ENCODE peak calls at places on chromosome 16, in seven cellular contexts. H is stimulated activated CD4-positive, alpha-beta T cell treated with anti-CD3 and anti-CD28 coated beads, Interleukin-4, amount 100 ng/mL, for 48 hours; P is aorta; Z is NCI-H345; A is body of pancreas; S is NCI-H1436 treated with DMSO at 0.1 percent for 48 hours; M is tibial artery. V is an unnamed sample.

GRCh38 chr16:71489122-71489521 is at the start of gene ZNF19:
- DNase-seq in A (no peak), H (no peak), M (no peak), P (no peak), S (no peak), Z (no peak), V (no peak)

GRCh38 chr16:85436636-85437160 is 176.4 kb upstream of the GSE1 start:
- DNase-seq in Z (no peak), H (no peak), P (peak), A (peak), S (no peak), M (no peak), V (no peak)

GRCh38 chr16:56995136-56995805 is 5.9 kb downstream of the NLRC5 start:
- DNase-seq in A (no peak), P (peak), S (no peak), M (no peak), Z (no peak), H (no peak), V (no peak)

GRCh38 chr16:2204727-2205103 is 539 bp upstream of the MLST8 start:
- DNase-seq in M (no peak), Z (no peak), A (no peak), P (no peak), H (no peak), S (no peak), V (no peak)

GRCh38 chr16:26816266-26816665 is 250.5 kb upstream of the C16orf82 start:
- DNase-seq in H (no peak), Z (no peak), S (no peak), M (no peak), A (no peak), P (no peak), V (no peak)

GRCh38 chr16:21001262-21001661 is 100.7 kb downstream of the LYRM1 start:
- DNase-seq in M (no peak), Z (no peak), H (peak), P (no peak), A (peak), S (no peak), V (no peak)

GRCh38 chr16:30934827-30935557 is 11.6 kb downstream of the FBXL19 start:
- DNase-seq in Z (no peak), P (no peak), H (no peak), M (no peak), S (no peak), A (peak), V (peak)

GRCh38 chr16:67543036-67543435 is 14.4 kb downstream of the RIPOR1 start:
- DNase-seq in M (peak), P (no peak), S (no peak), H (no peak), Z (no peak), A (no peak), V (no peak)

GRCh38 chr16:1280783-1281182 is 24.9 kb downstream of the TPSD1 start:
- DNase-seq in Z (no peak), P (no peak), S (no peak), M (no peak), H (no peak), A (no peak), V (no peak)

GRCh38 chr16:10558305-10558704 is 22.1 kb downstream of the EMP2 start:
- DNase-seq in P (no peak), Z (no peak), M (peak), S (no peak), A (no peak), H (no peak), V (no peak)

GRCh38 chr16:52318259-52319008 is 228.5 kb downstream of the TOX3 start:
- DNase-seq in S (no peak), Z (peak), P (no peak), M (no peak), A (no peak), H (no peak), V (no peak)

GRCh38 chr16:72285728-72286127 is 113.8 kb upstream of the PMFBP1 start:
- DNase-seq in S (no peak), Z (no peak), P (no peak), A (no peak), H (no peak), M (no peak), V (no peak)

GRCh38 chr16:12395266-12395665 is 408.4 kb downstream of the CPPED1 start:
- DNase-seq in H (no peak), M (no peak), A (peak), Z (no peak), P (no peak), S (no peak), V (no peak)

GRCh38 chr16:9970796-9971195 is 211.4 kb downstream of the GRIN2A start:
- DNase-seq in Z (no peak), H (no peak), P (no peak), S (no peak), M (no peak), A (no peak), V (no peak)

GRCh38 chr16:4852221-4852872 is 5.1 kb downstream of the UBN1 start:
- DNase-seq in S (no peak), M (no peak), Z (no peak), P (no peak), A (no peak), H (no peak), V (no peak)

GRCh38 chr16:29316673-29317237 is 89.8 kb downstream of the NPIPB11 start:
- DNase-seq in H (no peak), Z (peak), S (no peak), M (peak), P (peak), A (peak), V (no peak)

GRCh38 chr16:24955975-24956731 is 59.0 kb downstream of the ARHGAP17 start:
- DNase-seq in Z (no peak), S (no peak), P (no peak), M (no peak), H (no peak), A (no peak), V (no peak)

GRCh38 chr16:68416057-68417046 is 32.0 kb downstream of the SMPD3 start:
- DNase-seq in S (peak), M (peak), P (no peak), H (no peak), Z (peak), A (peak), V (no peak)

GRCh38 chr16:53913082-53913870 is 209.3 kb downstream of the FTO start:
- DNase-seq in M (no peak), A (peak), Z (peak), P (no peak), S (no peak), H (no peak), V (no peak)

GRCh38 chr16:29775742-29776408 is 2.2 kb upstream of the ZG16 start:
- DNase-seq in Z (no peak), A (no peak), P (no peak), H (no peak), S (no peak), M (no peak), V (no peak)

GRCh38 chr16:84087461-84088151 is 29.1 kb downstream of the MBTPS1 start:
- DNase-seq in S (no peak), M (no peak), P (no peak), H (no peak), Z (no peak), A (no peak), V (peak)

GRCh38 chr16:10949424-10949970 is 5.1 kb downstream of the CLEC16A start:
- DNase-seq in H (peak), A (peak), S (no peak), M (no peak), P (peak), Z (no peak), V (no peak)

GRCh38 chr16:83730812-83731211 is 77.0 kb upstream of the HSBP1 start:
- DNase-seq in A (no peak), P (no peak), M (no peak), Z (no peak), H (no peak), S (no peak), V (no peak)

GRCh38 chr16:88911148-88911945 is 44.9 kb upstream of the PABPN1L start:
- DNase-seq in S (no peak), Z (no peak), M (no peak), P (no peak), H (no peak), A (no peak), V (no peak)